ENCODE peak calls at places on chromosomes 3 and 15, in six cellular contexts. L is IMR-90; Q is renal cortical epithelial cell; G is activated CD8-positive, alpha-beta memory T cell treated with anti-CD3 and anti-CD28 coated beads, Interleukin-2, amount 50 U/mL, for 4 hours; K is left cardiac atrium; X is uterus. S is an unnamed sample.

GRCh38 chr3:179321585-179322322 is 1.1 kb upstream of the ZNF639 start:
- DNase-seq in L (peak), Q (no peak), G (no peak), K (no peak), X (peak), S (peak)

GRCh38 chr15:82919231-82919886 is 33.2 kb downstream of the HOMER2 start:
- DNase-seq in L (no peak), Q (peak), G (no peak), K (no peak), X (no peak), S (no peak)

GRCh38 chr3:126535636-126536035 is 11.7 kb downstream of the CHST13 start:
- DNase-seq in L (no peak), Q (no peak), G (peak), K (peak), X (no peak), S (no peak)

GRCh38 chr15:45549831-45550230 is 27.3 kb upstream of the SLC30A4 start:
- DNase-seq in L (peak), Q (no peak), G (no peak), K (no peak), X (no peak), S (no peak)

GRCh38 chr15:56327721-56328502 is 37.3 kb upstream of the TEX9 start:
- DNase-seq in L (no peak), Q (no peak), G (no peak), K (peak), X (no peak), S (no peak)

GRCh38 chr3:197339841-197340520 is 41.6 kb upstream of the DLG1 start:
- DNase-seq in L (peak), Q (peak), G (no peak), K (no peak), X (no peak), S (peak)

GRCh38 chr15:67927501-67928156 is 87.8 kb upstream of the RNU6-1 start:
- DNase-seq in L (peak), Q (peak), G (no peak), K (peak), X (peak), S (peak)

GRCh38 chr15:82571722-82572222 is 31.5 kb upstream of the RPS17 start:
- DNase-seq in L (peak), Q (peak), G (no peak), K (peak), X (peak), S (peak)

GRCh38 chr15:51284871-51285270 is 53.5 kb downstream of the CYP19A1 start:
- DNase-seq in L (no peak), Q (no peak), G (no peak), K (no peak), X (no peak), S (no peak)

GRCh38 chr3:105780114-105780513 is 88.7 kb downstream of the CBLB start:
- DNase-seq in L (peak), Q (peak), G (no peak), K (no peak), X (no peak), S (no peak)

GRCh38 chr15:33104276-33104675 is 90.2 kb downstream of the FMN1 start:
- DNase-seq in L (peak), Q (peak), G (no peak), K (no peak), X (no peak), S (no peak)

GRCh38 chr15:71056111-71056510 is 59.2 kb upstream of the THSD4 start:
- DNase-seq in L (no peak), Q (no peak), G (no peak), K (no peak), X (no peak), S (no peak)

GRCh38 chr3:59502806-59503205 is 453.0 kb upstream of the CFAP20DC start:
- DNase-seq in L (peak), Q (peak), G (peak), K (no peak), X (no peak), S (no peak)

GRCh38 chr3:196643201-196643749 is 3.8 kb downstream of the NRROS start:
- DNase-seq in L (no peak), Q (no peak), G (peak), K (no peak), X (no peak), S (no peak)

GRCh38 chr3:46858996-46859710 is 4.1 kb downstream of the MYL3 start:
- DNase-seq in L (no peak), Q (no peak), G (peak), K (no peak), X (peak), S (no peak)

GRCh38 chr3:58222161-58222724 is 11.5 kb upstream of the DNASE1L3 start:
- DNase-seq in L (no peak), Q (peak), G (no peak), K (no peak), X (no peak), S (no peak)

GRCh38 chr3:120144267-120144666 is 50.0 kb upstream of the GSK3B start:
- DNase-seq in L (peak), Q (peak), G (no peak), K (no peak), X (no peak), S (peak)

GRCh38 chr3:114155370-114155821 is 23.5 kb downstream of the DRD3 start:
- DNase-seq in L (peak), Q (peak), G (peak), K (peak), X (no peak), S (peak)

GRCh38 chr3:100681496-100681895 is 27.8 kb upstream of the TFG start:
- DNase-seq in L (no peak), Q (no peak), G (no peak), K (no peak), X (no peak), S (no peak)

GRCh38 chr3:127002195-127003174 is 19.6 kb downstream of the PLXNA1 start:
- DNase-seq in L (peak), Q (peak), G (no peak), K (peak), X (peak), S (peak)

GRCh38 chr3:32646761-32647160 is 38.2 kb upstream of the CNOT10 start:
- DNase-seq in L (no peak), Q (no peak), G (no peak), K (no peak), X (no peak), S (no peak)

GRCh38 chr3:54604495-54604894 is 323.4 kb downstream of the LRTM1 start:
- DNase-seq in L (no peak), Q (no peak), G (no peak), K (no peak), X (no peak), S (no peak)

GRCh38 chr3:128252083-128252482 is 98.8 kb downstream of the EEFSEC start:
- DNase-seq in L (peak), Q (no peak), G (no peak), K (no peak), X (no peak), S (no peak)

GRCh38 chr3:148150141-148150540 is 547.6 kb upstream of the AGTR1 start:
- DNase-seq in L (no peak), Q (no peak), G (no peak), K (no peak), X (no peak), S (no peak)

GRCh38 chr15:90035095-90035834 is 34.1 kb downstream of the ZNF710 start:
- DNase-seq in L (peak), Q (no peak), G (no peak), K (peak), X (peak), S (no peak)

GRCh38 chr3:40187945-40188344 is 121.6 kb upstream of the EIF1B start:
- DNase-seq in L (no peak), Q (no peak), G (no peak), K (no peak), X (no peak), S (peak)

GRCh38 chr3:194875581-194876402 is 190.1 kb downstream of the FAM43A start:
- DNase-seq in L (no peak), Q (no peak), G (no peak), K (no peak), X (no peak), S (no peak)

GRCh38 chr3:61685755-61686154 is 124.4 kb downstream of the PTPRG start:
- DNase-seq in L (no peak), Q (no peak), G (no peak), K (no peak), X (no peak), S (peak)

GRCh38 chr15:38438031-38438986 is 15.6 kb upstream of the FAM98B start:
- DNase-seq in L (peak), Q (no peak), G (no peak), K (no peak), X (no peak), S (no peak)

GRCh38 chr3:112817271-112817670 is 29.4 kb downstream of the CD200R1L start:
- DNase-seq in L (peak), Q (no peak), G (no peak), K (no peak), X (no peak), S (peak)

GRCh38 chr15:76935620-76936019 is 4.1 kb downstream of the RCN2 start:
- DNase-seq in L (no peak), Q (peak), G (no peak), K (no peak), X (no peak), S (peak)

GRCh38 chr15:24878153-24878552 is 76.6 kb upstream of the SNRPN start:
- DNase-seq in L (peak), Q (no peak), G (no peak), K (peak), X (no peak), S (peak)

GRCh38 chr3:141795719-141796435 is 32.7 kb downstream of the GRK7 start:
- DNase-seq in L (no peak), Q (no peak), G (peak), K (peak), X (peak), S (peak)

GRCh38 chr15:63065262-63066234 is 23.0 kb downstream of the TPM1 start:
- DNase-seq in L (no peak), Q (no peak), G (no peak), K (no peak), X (no peak), S (peak)